ENCODE peak calls at places on chromosomes 3 and 15, in eight cellular contexts. X is AG20443; Y is amniotic stem cell; P is HuH-7; R is caudate nucleus; W is HFF-Myc; B is stimulated activated CD8-positive, alpha-beta memory T cell treated with anti-CD3 and anti-CD28 coated beads, Interleukin-2, amount 100 ng/mL, for 48 hours; I is activated CD8-positive, alpha-beta memory T cell treated with anti-CD3 and anti-CD28 coated beads for 24 hours. U is an unnamed sample.

GRCh38 chr3:164406281-164406680 is 672.0 kb downstream of the SI start:
- DNase-seq in B (no peak), P (no peak), R (no peak), Y (no peak), W (no peak), I (no peak), X (no peak), U (no peak)

GRCh38 chr3:113910966-113911365 is 36.8 kb upstream of the ZDHHC23 start:
- DNase-seq in R (no peak), B (no peak), Y (no peak), W (no peak), X (no peak), I (no peak), P (no peak), U (no peak)

GRCh38 chr15:82108489-82109078 is 62.8 kb upstream of the MEX3B start:
- DNase-seq in R (no peak), W (no peak), P (peak; percentile 83), Y (no peak), I (peak; percentile 89), B (peak; percentile 68), X (peak; percentile 81), U (peak; percentile 77)

GRCh38 chr3:106582151-106582550 is 713.3 kb upstream of the CBLB start:
- DNase-seq in B (no peak), R (no peak), X (no peak), P (no peak), Y (peak; percentile 35), W (no peak), I (no peak), U (no peak)

GRCh38 chr3:60708191-60708975 is 542.9 kb downstream of the FHIT start:
- DNase-seq in W (no peak), I (no peak), Y (no peak), X (peak; percentile 16), R (no peak), B (no peak), P (no peak), U (no peak)

GRCh38 chr3:141280086-141280485 is 48.5 kb downstream of the PXYLP1 start:
- DNase-seq in B (no peak), I (no peak), R (no peak), W (no peak), P (no peak), Y (peak; percentile 51), X (peak; percentile 91), U (no peak)

GRCh38 chr3:188584162-188584529 is 430.2 kb downstream of the LPP start:
- DNase-seq in X (peak; percentile 42), Y (no peak), B (no peak), R (no peak), W (no peak), I (no peak), P (no peak), U (no peak)

GRCh38 chr3:11498646-11499045 is 145.1 kb downstream of the VGLL4 start:
- DNase-seq in W (no peak), B (no peak), Y (no peak), X (peak; percentile 30), R (no peak), I (no peak), P (peak; percentile 61), U (no peak)

GRCh38 chr3:72529084-72529483 is 319.2 kb downstream of the SHQ1 start:
- DNase-seq in P (no peak), Y (no peak), I (no peak), B (no peak), R (no peak), X (no peak), W (no peak), U (no peak)

GRCh38 chr3:122794779-122795673 is at the start of gene SLC49A4:
- DNase-seq in B (peak; percentile 57), P (peak; percentile 92), X (peak; percentile 97), I (peak; percentile 88), Y (no peak), R (no peak), W (peak; percentile 45), U (peak; percentile 67)

GRCh38 chr3:172256101-172256687 is 192.1 kb downstream of the GHSR start:
- DNase-seq in W (no peak), I (no peak), Y (no peak), X (peak; percentile 67), R (no peak), B (no peak), P (no peak), U (no peak)

GRCh38 chr3:72255736-72256559 is 471.0 kb upstream of the PROK2 start:
- DNase-seq in B (no peak), X (peak; percentile 40), W (no peak), I (no peak), R (no peak), Y (no peak), P (no peak), U (peak; percentile 20)

GRCh38 chr3:177615015-177615414 is 417.7 kb upstream of the TBL1XR1 start:
- DNase-seq in W (no peak), I (no peak), R (no peak), P (peak; percentile 37), Y (no peak), X (peak; percentile 47), B (no peak), U (no peak)

GRCh38 chr3:43583481-43583880 is 38.3 kb downstream of the ANO10 start:
- DNase-seq in P (peak; percentile 12), X (no peak), R (no peak), I (no peak), Y (no peak), B (no peak), W (no peak), U (no peak)

GRCh38 chr3:169146112-169146665 is 517.3 kb downstream of the MECOM start:
- DNase-seq in P (peak; percentile 31), W (no peak), B (no peak), I (peak; percentile 57), X (peak; percentile 62), Y (no peak), R (no peak), U (peak; percentile 16)

GRCh38 chr15:80105193-80105984 is 45.9 kb downstream of the ZFAND6 start:
- DNase-seq in X (no peak), I (no peak), W (no peak), B (no peak), Y (no peak), P (no peak), R (no peak), U (no peak)

GRCh38 chr3:140198242-140198641 is 263.3 kb downstream of the CLSTN2 start:
- DNase-seq in B (no peak), I (no peak), W (no peak), Y (no peak), R (peak; percentile 48), X (no peak), P (no peak), U (no peak)

U was measured in activated CD4-positive, alpha-beta memory T cell treated with anti-CD3 and anti-CD28 coated beads, Interleukin-2, amount 10 ng/mL, durations not matched to agents 7 days and 5 days.